ENCODE peak calls at places on chromosome 4, in six cellular contexts. X, E, D, M, W and I are unnamed samples.

GRCh38 chr4:125187221-125187620 is 127.5 kb upstream of the FAT4 start:
- DNase-seq in X (peak), E (no peak), D (no peak), M (no peak), W (no peak), I (no peak)

GRCh38 chr4:174882317-174882992 is 35.7 kb upstream of the ADAM29 start:
- DNase-seq in X (no peak), E (no peak), D (no peak), M (no peak), W (no peak), I (no peak)

GRCh38 chr4:122960298-122960985 is 38.0 kb upstream of the NUDT6 start:
- DNase-seq in X (peak), E (no peak), D (no peak), M (no peak), W (no peak), I (no peak)

GRCh38 chr4:932713-933070 is 432 bp downstream of the TMEM175 start:
- DNase-seq in X (no peak), E (no peak), D (no peak), M (no peak), W (peak), I (no peak)

GRCh38 chr4:69829678-69830077 is 30.3 kb downstream of the SULT1E1 start:
- DNase-seq in X (no peak), E (no peak), D (no peak), M (no peak), W (no peak), I (no peak)

GRCh38 chr4:63728480-63729177 is 680.6 kb downstream of the TECRL start:
- DNase-seq in X (peak), E (no peak), D (no peak), M (no peak), W (no peak), I (no peak)

GRCh38 chr4:127410201-127410600 is 222.6 kb upstream of the INTU start:
- DNase-seq in X (no peak), E (no peak), D (no peak), M (no peak), W (no peak), I (no peak)

GRCh38 chr4:8317474-8317873 is 47.9 kb downstream of the HTRA3 start:
- DNase-seq in X (no peak), E (no peak), D (no peak), M (no peak), W (no peak), I (no peak)

GRCh38 chr4:140267576-140267975 is 105.9 kb upstream of the SCOC start:
- DNase-seq in X (peak), E (no peak), D (no peak), M (no peak), W (no peak), I (no peak)

GRCh38 chr4:24315056-24315455 is 269.3 kb downstream of the DHX15 start:
- DNase-seq in X (no peak), E (no peak), D (no peak), M (no peak), W (no peak), I (no peak)

GRCh38 chr4:110087116-110087708 is 111.2 kb downstream of the ELOVL6 start:
- DNase-seq in X (peak), E (no peak), D (no peak), M (no peak), W (peak), I (no peak)

GRCh38 chr4:182863501-182863900 is 53.7 kb downstream of the DCTD start:
- DNase-seq in X (no peak), E (no peak), D (no peak), M (no peak), W (no peak), I (no peak)

GRCh38 chr4:71380721-71381120 is 41.9 kb downstream of the SLC4A4 start:
- DNase-seq in X (peak), E (no peak), D (no peak), M (no peak), W (no peak), I (no peak)

GRCh38 chr4:67762091-67762490 is 7.9 kb upstream of the GNRHR start:
- DNase-seq in X (peak), E (no peak), D (no peak), M (no peak), W (no peak), I (no peak)